ENCODE peak calls at places on chromosomes 4 and X, in seven cellular contexts. A, F, T, J, U, V and P are unnamed samples.

GRCh38 chr4:147361726-147362125 is 119.2 kb upstream of the EDNRA start:
- DNase-seq in U (no peak), A (no peak), J (peak), V (peak), F (no peak), T (no peak), P (no peak)

GRCh38 chrX:153580700-153581386 is 18.1 kb downstream of the CCNQ start:
- DNase-seq in A (peak), U (no peak), T (no peak), J (no peak), V (no peak), F (no peak), P (no peak)

GRCh38 chr4:65367306-65367705 is 303.0 kb downstream of the EPHA5 start:
- DNase-seq in U (no peak), V (no peak), F (no peak), J (no peak), T (no peak), A (no peak), P (peak)

GRCh38 chr4:1463927-1464540 is 57.8 kb upstream of the NKX1-1 start:
- DNase-seq in A (no peak), J (no peak), U (no peak), T (no peak), F (no peak), V (no peak), P (no peak)

GRCh38 chrX:150573702-150574101 is 5.3 kb downstream of the MTM1 start:
- DNase-seq in U (no peak), A (no peak), V (no peak), F (no peak), T (no peak), J (no peak), P (no peak)

GRCh38 chr4:86005998-86006397 is 353.9 kb downstream of the MAPK10 start:
- DNase-seq in T (no peak), F (no peak), U (no peak), A (no peak), V (no peak), J (no peak), P (no peak)

GRCh38 chr4:7073526-7074390 is 5.9 kb upstream of the GRPEL1 start:
- DNase-seq in T (no peak), A (peak), U (no peak), J (peak), V (no peak), F (no peak), P (peak)

GRCh38 chr4:16268290-16268689 is 42.0 kb upstream of the TAPT1 start:
- DNase-seq in V (no peak), T (no peak), A (no peak), F (no peak), U (no peak), J (no peak), P (no peak)

GRCh38 chr4:114870987-114871386 is 242.4 kb downstream of the NDST4 start:
- DNase-seq in U (no peak), A (no peak), T (no peak), V (no peak), J (no peak), F (no peak), P (no peak)

GRCh38 chrX:16307950-16308349 is 140.7 kb downstream of the MAGEB17 start:
- DNase-seq in T (no peak), F (no peak), V (no peak), U (no peak), A (no peak), J (no peak), P (no peak)

GRCh38 chr4:7212101-7212674 is 19.9 kb downstream of the SORCS2 start:
- DNase-seq in U (no peak), V (no peak), A (no peak), J (peak), F (no peak), T (no peak), P (no peak)

GRCh38 chrX:143635915-143636314 is at the start of gene SLITRK4:
- DNase-seq in J (no peak), F (peak), U (no peak), T (peak), V (no peak), A (no peak), P (peak)

GRCh38 chr4:177802149-177802548 is 359.9 kb upstream of the AGA start:
- DNase-seq in A (no peak), T (no peak), U (no peak), F (no peak), V (no peak), J (no peak), P (peak)